ENCODE peak calls at places on chromosomes 4 and X, in six cellular contexts. K is coronary artery, M is suprapubic skin, T is neural crest cell, R is psoas muscle, D is hepatocyte. N is an unnamed sample.

GRCh38 chr4:10677796-10678497 is 6.6 kb downstream of the CLNK start:
- DNase-seq in K (no peak), M (no peak), T (no peak), R (no peak), D (no peak), N (no peak)

GRCh38 chrX:150365953-150366911 is 3.1 kb downstream of the MAMLD1 start:
- DNase-seq in K (peak; percentile 80), M (no peak), T (peak; percentile 33), R (peak; percentile 62), D (peak; percentile 70), N (no peak)

GRCh38 chr4:15344041-15344440 is 83.8 kb upstream of the C1QTNF7 start:
- DNase-seq in K (no peak), M (no peak), T (no peak), R (no peak), D (no peak), N (no peak)

GRCh38 chr4:58766763-58767162 is 1656.6 kb upstream of the IGFBP7 start:
- DNase-seq in K (no peak), M (no peak), T (no peak), R (no peak), D (no peak), N (no peak)

GRCh38 chr4:60605651-60606354 is 594.3 kb upstream of the ADGRL3 start:
- DNase-seq in K (no peak), M (no peak), T (no peak), R (no peak), D (no peak), N (no peak)

GRCh38 chrX:14963447-14964236 is 90.4 kb downstream of the MOSPD2 start:
- DNase-seq in K (no peak), M (no peak), T (no peak), R (no peak), D (no peak), N (no peak)

GRCh38 chrX:2334237-2334636 is 166.5 kb downstream of the DHRSX start:
- DNase-seq in K (no peak), M (no peak), T (no peak), R (no peak), D (no peak), N (no peak)

GRCh38 chr4:129545599-129546278 is 449.8 kb downstream of the C4orf33 start:
- DNase-seq in K (peak; percentile 79), M (no peak), T (no peak), R (peak; percentile 72), D (peak; percentile 49), N (no peak)

DNA sequence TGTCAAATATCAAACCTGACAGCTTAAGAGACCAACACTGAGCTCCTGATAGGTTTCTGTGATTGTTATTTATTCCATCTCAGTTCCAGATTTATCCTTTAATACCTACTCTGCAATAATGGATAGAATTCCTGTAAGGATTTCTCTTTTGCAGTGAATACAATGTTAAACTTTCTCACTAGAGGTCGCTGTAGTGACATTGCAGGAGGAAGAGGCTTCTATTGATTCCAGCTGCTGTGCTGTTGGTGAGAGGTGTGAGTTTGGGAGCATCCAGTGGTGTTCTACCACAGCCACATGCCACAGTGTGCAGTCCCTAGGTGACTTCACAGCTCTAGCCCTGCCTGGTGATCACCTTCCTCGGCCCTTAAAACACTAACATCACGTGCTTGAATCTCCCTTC is 34.6 kb upstream of the DCAF8L2 start:
- DNase-seq in K (no peak), M (no peak), T (no peak), R (no peak), D (peak; percentile 37), N (no peak)
- TF ChIP-seq CTCF in K (no peak), M (no peak), T (peak; percentile 65), R (peak; percentile 15), D (peak; percentile 51), N (peak; percentile 57)

DNA sequence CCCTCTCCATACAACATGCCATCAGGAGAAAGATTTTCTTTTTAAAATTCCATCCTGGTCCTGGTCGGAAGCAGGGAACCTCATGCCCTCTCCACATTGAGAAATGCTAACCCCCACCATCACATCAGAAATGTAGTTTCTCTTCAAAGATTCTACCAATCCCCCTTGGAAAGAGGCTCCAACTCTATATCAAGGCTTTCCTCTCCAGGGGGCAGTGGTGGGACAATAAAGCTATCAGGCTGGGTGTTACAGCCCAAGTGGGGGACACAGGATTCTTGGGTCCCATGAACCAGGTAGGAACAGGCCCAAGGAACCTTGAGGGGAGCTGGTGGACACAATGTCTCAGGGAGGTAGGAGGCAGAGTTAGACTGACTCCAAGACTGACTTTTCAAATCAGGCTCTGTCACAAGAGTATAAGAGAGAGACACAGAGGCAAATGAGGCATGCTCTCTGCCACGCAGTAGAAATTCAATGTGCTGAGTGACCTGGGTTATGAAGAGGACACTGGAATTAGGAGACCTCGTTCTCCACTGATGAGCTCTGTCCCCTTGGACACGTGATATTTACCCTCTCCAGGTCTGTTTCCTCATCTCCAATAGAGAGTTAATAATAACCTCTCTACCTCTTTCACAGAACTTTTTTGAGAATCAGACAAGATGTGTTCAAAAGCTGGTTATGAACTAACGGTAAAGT is 4.5 kb downstream of the GJB1 start:
- DNase-seq in K (no peak), M (no peak), T (no peak), R (no peak), D (no peak), N (no peak)
- TF ChIP-seq CTCF in K (no peak), M (no peak), T (no peak), R (no peak), D (no peak), N (no peak)

DNA sequence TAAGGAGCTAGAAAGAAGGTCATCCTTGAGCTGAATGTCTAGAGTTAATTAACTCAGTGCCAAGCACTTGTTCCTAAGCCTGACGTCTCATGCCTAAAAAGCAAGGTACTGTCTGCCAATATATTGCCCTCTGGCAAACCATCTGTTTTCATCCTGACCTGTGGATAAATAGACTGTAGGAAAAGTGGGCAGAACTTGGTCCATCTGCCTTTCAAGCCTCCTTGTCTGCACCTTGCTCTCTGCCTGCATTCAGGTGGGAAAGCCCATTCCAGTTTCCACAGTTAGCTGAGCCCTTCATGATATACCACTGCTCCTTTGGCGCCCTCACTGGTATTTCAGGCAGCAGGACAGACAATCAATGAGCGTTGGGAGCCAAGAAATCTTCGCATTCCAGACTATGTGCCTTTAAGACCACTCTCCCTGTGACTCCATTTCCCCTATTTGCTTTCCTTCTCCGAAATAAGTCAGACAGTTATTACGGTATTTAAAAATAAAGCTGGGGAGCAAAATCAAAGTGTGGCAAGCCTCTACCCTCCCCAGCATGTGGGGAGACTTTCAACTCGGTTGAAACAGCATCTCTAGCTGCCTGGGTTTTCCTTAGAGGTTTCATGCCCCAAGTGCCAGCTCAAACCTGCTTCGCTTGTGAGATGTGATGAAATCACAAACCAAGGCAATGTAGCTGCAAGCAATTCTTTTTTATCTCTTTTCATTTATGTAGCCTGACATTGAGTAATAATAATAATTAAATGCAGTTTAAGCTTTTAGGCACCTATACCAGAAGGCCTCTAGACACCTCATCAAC is 2.5 kb upstream of the CCDC149 start:
- DNase-seq in K (no peak), M (no peak), T (no peak), R (no peak), D (peak; percentile 33), N (no peak)
- TF ChIP-seq CTCF in K (no peak), M (no peak), T (no peak), R (no peak), D (peak; percentile 25), N (peak; percentile 19)

GRCh38 chr4:54082168-54082567 is 17.8 kb upstream of the CHIC2 start:
- DNase-seq in K (peak; percentile 72), M (no peak), T (no peak), R (no peak), D (peak; percentile 84), N (no peak)

GRCh38 chr4:54077812-54078211 is 13.4 kb upstream of the CHIC2 start:
- DNase-seq in K (no peak), M (no peak), T (no peak), R (no peak), D (no peak), N (no peak)

GRCh38 chr4:54073481-54073880 is 9.1 kb upstream of the CHIC2 start:
- DNase-seq in K (no peak), M (no peak), T (no peak), R (no peak), D (no peak), N (no peak)

GRCh38 chr4:54076673-54077072 is 12.3 kb upstream of the CHIC2 start:
- DNase-seq in K (no peak), M (no peak), T (no peak), R (no peak), D (no peak), N (no peak)
- TF ChIP-seq CTCF in K (no peak), M (no peak), T (no peak), R (no peak), D (no peak), N (no peak)

GRCh38 chr4:183601381-183601780 is 57.6 kb downstream of the RWDD4 start:
- DNase-seq in K (no peak), M (no peak), T (no peak), R (no peak), D (no peak), N (no peak)

GRCh38 chr4:183599284-183599683 is 59.7 kb downstream of the RWDD4 start:
- DNase-seq in K (no peak), M (no peak), T (no peak), R (no peak), D (no peak), N (no peak)

GRCh38 chr4:183602444-183603102 is 56.4 kb downstream of the RWDD4 start:
- DNase-seq in K (no peak), M (no peak), T (no peak), R (no peak), D (no peak), N (no peak)

GRCh38 chr4:183599690-183600089 is 59.3 kb downstream of the RWDD4 start:
- DNase-seq in K (no peak), M (no peak), T (no peak), R (no peak), D (no peak), N (no peak)

GRCh38 chr4:183600189-183600685 is 58.7 kb downstream of the RWDD4 start:
- DNase-seq in K (no peak), M (no peak), T (no peak), R (no peak), D (no peak), N (no peak)
- TF ChIP-seq CTCF in K (no peak), M (no peak), T (peak; percentile 51), R (no peak), D (peak; percentile 20), N (peak; percentile 39)

GRCh38 chrX:120334603-120335002 is 23.3 kb upstream of the TMEM255A start:
- DNase-seq in K (no peak), M (no peak), T (no peak), R (no peak), D (no peak), N (no peak)
- TF ChIP-seq CTCF in K (no peak), M (no peak), T (no peak), R (no peak), D (no peak), N (no peak)